ENCODE peak calls at places on chromosomes 12 and 14, in eight cellular contexts. F is esophagus squamous epithelium; R is upper lobe of right lung; M is adipocyte; G is NCI-H2081; A is stimulated activated CD8-positive, alpha-beta memory T cell treated with anti-CD3 and anti-CD28 coated beads, Interleukin-15, amount 100 ng/mL, for 48 hours; I is SK-N-SH; B is lower lobe of right lung. N is an unnamed sample.
A peak's percentile ranks its signal among the peaks of the same experiment; 100 is the strongest.

GRCh38 chr12:122610911-122611310 is 83.9 kb downstream of the KNTC1 start:
- DNase-seq in F (no peak), R (no peak), M (no peak), G (no peak), A (no peak), I (no peak), B (no peak), N (no peak)

GRCh38 chr14:49767473-49768300 is at the start of gene KLHDC2:
- DNase-seq in F (peak; percentile 39), R (peak; percentile 97), M (peak; percentile 96), G (peak; percentile 83), A (peak; percentile 87), I (peak; percentile 92), B (peak; percentile 95), N (peak; percentile 92)

GRCh38 chr14:28012629-28013415 is 753.8 kb upstream of the FOXG1 start:
- DNase-seq in F (no peak), R (no peak), M (no peak), G (no peak), A (no peak), I (peak; percentile 2), B (no peak), N (no peak)

GRCh38 chr12:113080692-113081091 is 24.2 kb downstream of the DTX1 start:
- DNase-seq in F (no peak), R (no peak), M (no peak), G (no peak), A (no peak), I (no peak), B (no peak), N (no peak)

GRCh38 chr12:120457133-120457532 is 10.9 kb downstream of the GATC start:
- DNase-seq in F (no peak), R (no peak), M (no peak), G (no peak), A (no peak), I (peak; percentile 52), B (no peak), N (no peak)

GRCh38 chr12:128190614-128191013 is 76.4 kb upstream of the TMEM132C start:
- DNase-seq in F (no peak), R (no peak), M (peak; percentile 1), G (no peak), A (no peak), I (peak; percentile 69), B (no peak), N (no peak)

GRCh38 chr12:95396849-95397498 is 77.0 kb upstream of the METAP2 start:
- DNase-seq in F (no peak), R (no peak), M (peak; percentile 78), G (no peak), A (no peak), I (no peak), B (no peak), N (no peak)

GRCh38 chr14:99174081-99174851 is 97.7 kb downstream of the BCL11B start:
- DNase-seq in F (no peak), R (no peak), M (no peak), G (no peak), A (no peak), I (no peak), B (no peak), N (no peak)

GRCh38 chr14:90628825-90629224 is 187.4 kb downstream of the TTC7B start:
- DNase-seq in F (no peak), R (no peak), M (no peak), G (no peak), A (no peak), I (no peak), B (no peak), N (no peak)

GRCh38 chr14:53947452-53948180 is 9.0 kb downstream of the BMP4 start:
- DNase-seq in F (no peak), R (no peak), M (peak; percentile 52), G (no peak), A (no peak), I (no peak), B (no peak), N (no peak)

GRCh38 chr14:104973215-104974145 is 4.7 kb downstream of the AHNAK2 start:
- DNase-seq in F (no peak), R (peak; percentile 87), M (peak; percentile 96), G (no peak), A (no peak), I (no peak), B (peak; percentile 83), N (peak; percentile 93)

GRCh38 chr12:92442782-92443181 is 260.0 kb upstream of the PLEKHG7 start:
- DNase-seq in F (no peak), R (no peak), M (no peak), G (no peak), A (no peak), I (no peak), B (no peak), N (no peak)

GRCh38 chr12:89353823-89354629 is 1.7 kb upstream of the DUSP6 start:
- DNase-seq in F (peak; percentile 23), R (peak; percentile 96), M (peak; percentile 77), G (peak; percentile 78), A (peak; percentile 71), I (peak; percentile 84), B (peak; percentile 93), N (peak; percentile 87)

GRCh38 chr12:39375206-39375808 is 67.6 kb downstream of the KIF21A start:
- DNase-seq in F (no peak), R (no peak), M (no peak), G (no peak), A (no peak), I (no peak), B (no peak), N (no peak)

GRCh38 chr14:74913986-74914573 is 9.0 kb downstream of the RPS6KL1 start:
- DNase-seq in F (no peak), R (no peak), M (peak; percentile 94), G (peak; percentile 13), A (no peak), I (peak; percentile 77), B (no peak), N (peak; percentile 80)

GRCh38 chr14:60656755-60657608 is 7.7 kb upstream of the SIX1 start:
- DNase-seq in F (no peak), R (peak; percentile 78), M (peak; percentile 86), G (peak; percentile 45), A (no peak), I (peak; percentile 71), B (peak; percentile 69), N (no peak)

GRCh38 chr12:22935501-22935900 is 310.5 kb downstream of the ETNK1 start:
- DNase-seq in F (no peak), R (no peak), M (no peak), G (no peak), A (no peak), I (no peak), B (no peak), N (no peak)

GRCh38 chr12:98062464-98063245 is 452.7 kb upstream of the TMPO start:
- DNase-seq in F (no peak), R (no peak), M (no peak), G (no peak), A (no peak), I (no peak), B (no peak), N (no peak)

GRCh38 chr14:88551094-88551870 is 3.5 kb downstream of the PTPN21 start:
- DNase-seq in F (no peak), R (peak; percentile 90), M (peak; percentile 93), G (peak; percentile 84), A (peak; percentile 34), I (peak; percentile 88), B (peak; percentile 81), N (peak; percentile 87)

GRCh38 chr14:54564799-54565235 is 2.1 kb upstream of the SAMD4A start:
- DNase-seq in F (no peak), R (no peak), M (peak; percentile 80), G (no peak), A (peak; percentile 56), I (no peak), B (no peak), N (no peak)

GRCh38 chr12:120700863-120701262 is 9.4 kb upstream of the UNC119B start:
- DNase-seq in F (no peak), R (no peak), M (no peak), G (no peak), A (no peak), I (no peak), B (no peak), N (no peak)

GRCh38 chr12:110073049-110073831 is 24.9 kb upstream of the C12orf76 start:
- DNase-seq in F (no peak), R (peak; percentile 71), M (peak; percentile 25), G (peak; percentile 81), A (no peak), I (peak; percentile 60), B (peak; percentile 59), N (peak; percentile 28)

GRCh38 chr12:70553391-70553859 is 83.8 kb downstream of the PTPRB start:
- DNase-seq in F (no peak), R (no peak), M (no peak), G (no peak), A (no peak), I (no peak), B (no peak), N (peak; percentile 43)

GRCh38 chr12:2582631-2583616 is 211.8 kb upstream of the FKBP4 start:
- DNase-seq in F (no peak), R (peak; percentile 84), M (peak; percentile 85), G (peak; percentile 37), A (peak; percentile 43), I (peak; percentile 92), B (peak; percentile 73), N (peak; percentile 76)

GRCh38 chr12:84502907-84503787 is 409.5 kb downstream of the SLC6A15 start:
- DNase-seq in F (no peak), R (no peak), M (peak; percentile 86), G (peak; percentile 63), A (no peak), I (no peak), B (no peak), N (peak; percentile 35)

GRCh38 chr12:14454098-14454907 is 88.8 kb downstream of the ATF7IP start:
- DNase-seq in F (no peak), R (no peak), M (no peak), G (peak; percentile 19), A (no peak), I (peak; percentile 26), B (no peak), N (no peak)

GRCh38 chr14:51449666-51450061 is 202.0 kb upstream of the FRMD6 start:
- DNase-seq in F (no peak), R (no peak), M (no peak), G (no peak), A (no peak), I (no peak), B (no peak), N (no peak)

GRCh38 chr12:99959549-99960170 is 25.1 kb downstream of the ANKS1B start:
- DNase-seq in F (no peak), R (no peak), M (peak; percentile 87), G (no peak), A (no peak), I (peak; percentile 52), B (no peak), N (no peak)

GRCh38 chr12:54409267-54409666 is 9.8 kb downstream of the ITGA5 start:
- DNase-seq in F (no peak), R (no peak), M (no peak), G (no peak), A (no peak), I (no peak), B (no peak), N (no peak)

GRCh38 chr12:92255741-92256140 is 110.1 kb upstream of the BTG1 start:
- DNase-seq in F (no peak), R (no peak), M (no peak), G (no peak), A (no peak), I (no peak), B (no peak), N (no peak)

GRCh38 chr14:55052259-55052930 is 948 bp downstream of the MAPK1IP1L start:
- DNase-seq in F (no peak), R (no peak), M (peak; percentile 67), G (no peak), A (no peak), I (no peak), B (no peak), N (no peak)

GRCh38 chr12:108559748-108560147 is 1.2 kb downstream of the SART3 start:
- DNase-seq in F (no peak), R (no peak), M (no peak), G (no peak), A (no peak), I (no peak), B (no peak), N (no peak)

GRCh38 chr14:103161054-103161397 is 37.8 kb downstream of the TNFAIP2 start:
- DNase-seq in F (no peak), R (no peak), M (peak; percentile 11), G (no peak), A (no peak), I (no peak), B (no peak), N (no peak)

GRCh38 chr14:101098641-101099040 is 195.1 kb upstream of the RTL1 start:
- DNase-seq in F (no peak), R (no peak), M (no peak), G (no peak), A (no peak), I (no peak), B (no peak), N (no peak)